ENCODE peak calls at places on chromosomes 13 and 19, in four cellular contexts. D is mucosa of descending colon, W is pancreas, Y is Panc1. R is an unnamed sample.

GRCh38 chr13:51925865-51926527 is 64.2 kb downstream of the CCDC70 start:
- ATAC-seq in D (no peak), W (no peak), Y (no peak), R (no peak)

GRCh38 chr19:31332096-31332495 is 17.1 kb downstream of the TSHZ3 start:
- ATAC-seq in D (no peak), W (no peak), Y (no peak), R (no peak)

GRCh38 chr19:50224986-50225747 is 21.7 kb downstream of the MYH14 start:
- ATAC-seq in D (no peak), W (no peak), Y (peak; percentile 70), R (no peak)

GRCh38 chr13:20489185-20489820 is 36.4 kb downstream of the CRYL1 start:
- ATAC-seq in D (no peak), W (no peak), Y (peak; percentile 98), R (no peak)

GRCh38 chr13:84025828-84026227 is 143.6 kb upstream of the SLITRK1 start:
- ATAC-seq in D (no peak), W (no peak), Y (no peak), R (no peak)

GRCh38 chr19:43950834-43951626 is at the start of gene ZNF221:
- ATAC-seq in D (peak; percentile 100), W (peak; percentile 99), Y (peak; percentile 100), R (peak; percentile 99)

GRCh38 chr13:66558511-66558910 is 671.6 kb downstream of the PCDH9 start:
- ATAC-seq in D (no peak), W (no peak), Y (no peak), R (no peak)

GRCh38 chr19:55693336-55693974 is 18.4 kb downstream of the EPN1 start:
- ATAC-seq in D (no peak), W (no peak), Y (no peak), R (no peak)

GRCh38 chr19:16259385-16260159 is 61.9 kb downstream of the AP1M1 start:
- ATAC-seq in D (peak; percentile 64), W (no peak), Y (no peak), R (no peak)

GRCh38 chr13:106182404-106182803 is 353.1 kb downstream of the EFNB2 start:
- ATAC-seq in D (peak; percentile 74), W (no peak), Y (no peak), R (no peak)

GRCh38 chr19:8517551-8518442 is 3.8 kb upstream of the ZNF414 start:
- ATAC-seq in D (peak; percentile 7), W (no peak), Y (no peak), R (no peak)

GRCh38 chr13:65336106-65336603 is 1894.0 kb downstream of the PCDH9 start:
- ATAC-seq in D (no peak), W (no peak), Y (no peak), R (no peak)

GRCh38 chr13:73891805-73892204 is 242.4 kb downstream of the KLF12 start:
- ATAC-seq in D (no peak), W (no peak), Y (no peak), R (no peak)

GRCh38 chr19:2758601-2759313 is 18.9 kb upstream of the SLC39A3 start:
- ATAC-seq in D (no peak), W (no peak), Y (no peak), R (no peak)

GRCh38 chr13:26185720-26186119 is 36.4 kb downstream of the RNF6 start:
- ATAC-seq in D (no peak), W (peak; percentile 7), Y (no peak), R (peak; percentile 5)

GRCh38 chr13:23629566-23630272 is 59.5 kb downstream of the TNFRSF19 start:
- ATAC-seq in D (no peak), W (peak; percentile 28), Y (no peak), R (no peak)

GRCh38 chr13:77309254-77309653 is 17.6 kb downstream of the MYCBP2 start:
- ATAC-seq in D (no peak), W (no peak), Y (no peak), R (no peak)

GRCh38 chr19:677201-677600 is 1.0 kb downstream of the FSTL3 start:
- ATAC-seq in D (no peak), W (no peak), Y (peak; percentile 38), R (peak; percentile 20)

GRCh38 chr19:10543059-10543419 is 665 bp upstream of the ATG4D start:
- ATAC-seq in D (no peak), W (peak; percentile 18), Y (no peak), R (no peak)
- H3K4me3 ChIP-seq in D (no peak overlapping the region), W (no peak overlapping the region), Y (peak overlapping the region; percentile 77), R (peak overlapping the region; percentile 98)

DNA sequence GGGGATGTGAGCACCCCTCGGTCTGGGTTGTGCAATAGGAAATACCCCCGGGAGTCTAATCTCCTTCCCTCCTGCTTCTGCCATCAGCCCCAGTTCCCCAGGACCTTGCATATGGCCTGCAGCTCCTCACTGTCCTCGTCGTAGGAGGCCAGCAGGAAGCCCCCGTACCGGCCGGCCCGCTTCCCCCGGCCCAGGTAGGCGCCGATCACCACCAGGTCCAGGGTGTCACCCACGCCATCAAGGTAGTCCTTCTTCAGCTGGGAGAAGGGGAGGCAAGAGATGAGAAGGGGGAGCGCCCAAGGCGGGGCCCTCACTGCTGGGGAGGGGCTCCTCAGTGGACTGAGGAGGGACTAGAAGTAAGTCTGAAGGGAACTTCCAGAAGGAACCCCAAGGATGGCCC is 10.4 kb upstream of the PLA2G4C start:
- ATAC-seq in D (no peak), W (no peak), Y (no peak), R (no peak)
- H3K36me3 ChIP-seq in D (no peaks in the 10 kb centered on the region), W (no peaks in the 10 kb centered on the region), Y (no peaks in the 10 kb centered on the region), R (no peaks in the 10 kb centered on the region)

GRCh38 chr19:29666634-29667389 is 1.6 kb downstream of the PLEKHF1 start:
- ATAC-seq in D (peak; percentile 8), W (no peak), Y (peak; percentile 17), R (peak; percentile 46)

GRCh38 chr19:29665826-29666633 is 769 bp downstream of the PLEKHF1 start:
- ATAC-seq in D (peak; percentile 48), W (peak; percentile 20), Y (peak; percentile 35), R (peak; percentile 65)

GRCh38 chr19:29667390-29667783 is 2.1 kb downstream of the PLEKHF1 start:
- ATAC-seq in D (no peak), W (no peak), Y (no peak), R (no peak)

GRCh38 chr19:29668746-29669609 is 3.7 kb downstream of the PLEKHF1 start:
- ATAC-seq in D (no peak), W (no peak), Y (no peak), R (no peak)

GRCh38 chr19:29667941-29668340 is 2.7 kb downstream of the PLEKHF1 start:
- ATAC-seq in D (peak; percentile 9), W (no peak), Y (no peak), R (no peak)
- H3K4me3 ChIP-seq in D (no peak overlapping the region), W (no peak overlapping the region), Y (no peak overlapping the region), R (peak overlapping the region; percentile 92)

GRCh38 chr19:19224852-19225494 is 13.2 kb downstream of the NCAN start:
- ATAC-seq in D (peak; percentile 96), W (peak; percentile 86), Y (peak; percentile 92), R (peak; percentile 36)

GRCh38 chr19:19223636-19224035 is 11.9 kb downstream of the NCAN start:
- ATAC-seq in D (no peak), W (no peak), Y (no peak), R (no peak)

GRCh38 chr19:19226204-19226603 is 14.4 kb downstream of the NCAN start:
- ATAC-seq in D (no peak), W (no peak), Y (no peak), R (no peak)

GRCh38 chr19:19224150-19224851 is 12.5 kb downstream of the NCAN start:
- ATAC-seq in D (no peak), W (no peak), Y (peak; percentile 40), R (no peak)

GRCh38 chr19:19223060-19223459 is 11.3 kb downstream of the NCAN start:
- ATAC-seq in D (no peak), W (no peak), Y (no peak), R (no peak)
- H3K36me3 ChIP-seq in D (no peaks in the 10 kb centered on the region), W (no peaks in the 10 kb centered on the region), Y (no peaks in the 10 kb centered on the region), R (no peaks in the 10 kb centered on the region)

GRCh38 chr19:7242601-7243258 is 51.5 kb downstream of the INSR start:
- ATAC-seq in D (no peak), W (no peak), Y (no peak), R (peak; percentile 80)
- H3K4me3 ChIP-seq in D (no peak overlapping the region), W (no peak overlapping the region), Y (no peak overlapping the region), R (no peak overlapping the region)

GRCh38 chr13:113589251-113589960 is 4.9 kb downstream of the TFDP1 start:
- ATAC-seq in D (no peak), W (no peak), Y (no peak), R (no peak)
- H3K36me3 ChIP-seq in D (no peaks in the 10 kb centered on the region), W (no peaks in the 10 kb centered on the region), Y (no peaks in the 10 kb centered on the region), R (no peaks in the 10 kb centered on the region)

DNA sequence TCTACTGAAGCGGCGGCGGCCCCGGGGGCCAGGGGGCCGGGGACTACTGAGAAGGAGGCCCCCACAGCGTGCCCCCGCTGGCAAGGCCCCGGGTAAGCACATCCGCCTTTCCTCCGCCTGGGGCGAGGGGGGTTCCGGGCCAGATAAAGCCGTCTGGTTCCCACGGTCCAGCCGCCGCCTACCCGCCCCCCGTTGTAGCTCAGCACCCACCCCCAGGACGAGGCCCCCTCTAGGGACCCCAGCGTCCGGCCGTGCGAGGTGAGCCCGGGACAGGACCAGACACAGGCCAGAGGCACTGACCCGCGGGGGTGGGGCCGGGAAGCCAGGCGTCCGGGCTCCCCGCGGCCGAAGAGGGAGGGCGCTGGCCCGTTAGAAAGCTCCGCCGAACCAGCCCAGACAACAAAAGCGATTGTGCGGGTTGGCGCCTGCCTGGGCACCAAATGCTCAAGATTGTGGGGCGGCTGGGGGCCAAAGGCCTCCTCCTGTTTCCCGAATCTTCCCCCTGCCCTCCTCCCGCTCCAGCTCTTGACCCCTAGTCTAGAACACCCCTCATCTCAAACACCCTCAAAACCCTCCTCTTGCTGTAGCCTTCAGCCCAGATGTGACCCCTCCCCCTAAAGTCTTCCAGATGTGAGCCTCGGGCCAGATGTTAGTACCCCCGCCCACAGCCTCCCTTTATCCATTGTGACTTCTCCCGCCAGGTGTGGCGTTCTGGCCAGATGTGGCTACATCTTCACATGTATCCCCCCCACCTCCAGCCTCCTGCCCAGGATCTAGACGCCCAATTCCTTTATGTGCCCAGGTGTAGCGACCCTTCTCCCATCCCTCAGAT is 867 bp upstream of the LTBP4 start:
- ATAC-seq in D (no peak), W (no peak), Y (no peak), R (no peak)
- H3K4me3 ChIP-seq in D (no peak overlapping the region), W (no peak overlapping the region), Y (no peak overlapping the region), R (no peak overlapping the region)

R was measured in gastroesophageal sphincter.